ENCODE peak calls at places on chromosomes 1 and 21, in six cellular contexts. L is NCI-H1105 treated with DMSO at 0.1 percent for 48 hours; T is colonic mucosa; P is stimulated activated CD8-positive, alpha-beta memory T cell treated with anti-CD3 and anti-CD28 coated beads, Interleukin-15, amount 100 ng/mL, for 1 hour; J is MCF 10A; A is cardiac fibroblast. C is an unnamed sample.

GRCh38 chr1:115411388-115412063 is 73.5 kb upstream of the NGF start:
- DNase-seq in P (no peak), A (peak), L (no peak), T (no peak), J (peak), C (peak)

GRCh38 chr1:96010000-96010399 is 711.6 kb upstream of the PTBP2 start:
- DNase-seq in T (no peak), A (no peak), L (no peak), J (no peak), P (no peak), C (no peak)

GRCh38 chr1:246838118-246838456 is 93.7 kb downstream of the AHCTF1 start:
- DNase-seq in T (no peak), P (no peak), J (no peak), L (no peak), A (no peak), C (no peak)

GRCh38 chr1:110053557-110054428 is 16.7 kb downstream of the ALX3 start:
- DNase-seq in P (peak), J (peak), A (peak), T (peak), L (peak), C (peak)

GRCh38 chr1:37628026-37628556 is 6.6 kb downstream of the RSPO1 start:
- DNase-seq in J (no peak), L (no peak), T (no peak), P (no peak), A (no peak), C (no peak)

GRCh38 chr1:74513901-74514300 is 1.5 kb upstream of the LRRC53 start:
- DNase-seq in P (no peak), A (no peak), L (no peak), J (no peak), T (no peak), C (no peak)

GRCh38 chr1:37055631-37056030 is 21.3 kb upstream of the GRIK3 start:
- DNase-seq in J (no peak), P (no peak), A (no peak), T (no peak), L (no peak), C (no peak)

GRCh38 chr1:43274125-43274803 is 4.5 kb downstream of the TMEM125 start:
- DNase-seq in T (no peak), L (no peak), A (peak), J (peak), P (no peak), C (peak)

GRCh38 chr21:40688106-40688850 is 158.7 kb downstream of the DSCAM start:
- DNase-seq in L (no peak), J (no peak), T (no peak), P (no peak), A (no peak), C (no peak)

GRCh38 chr1:91501527-91501859 is 842 bp downstream of the CDC7 start:
- DNase-seq in L (peak), P (no peak), J (peak), A (peak), T (no peak), C (peak)

GRCh38 chr21:38852278-38852677 is 46.5 kb downstream of the ETS2 start:
- DNase-seq in L (no peak), A (no peak), J (peak), P (no peak), T (peak), C (no peak)